ENCODE peak calls at places on chromosomes 2 and 18, in seven cellular contexts. N, E, Z, F, K, O and B are unnamed samples.

GRCh38 chr2:84807063-84807485 is 73.8 kb downstream of the TRABD2A start:
- DNase-seq in O (no peak), N (no peak), K (peak), Z (no peak), E (no peak), F (no peak), B (peak)

GRCh38 chr2:28137221-28137620 is 246.7 kb downstream of the BABAM2 start:
- DNase-seq in K (peak), E (no peak), Z (no peak), N (no peak), F (no peak), O (no peak), B (peak)

GRCh38 chr18:59694824-59695223 is 2.4 kb downstream of the CCBE1 start:
- DNase-seq in F (no peak), E (no peak), N (no peak), Z (no peak), O (no peak), K (no peak), B (no peak)

GRCh38 chr2:137387044-137387443 is 577.2 kb upstream of the HNMT start:
- DNase-seq in K (no peak), O (no peak), N (no peak), F (no peak), E (no peak), Z (no peak), B (no peak)

GRCh38 chr18:13435596-13436333 is 217.2 kb downstream of the LDLRAD4 start:
- DNase-seq in K (peak), Z (no peak), F (no peak), N (no peak), E (no peak), O (no peak), B (peak)

GRCh38 chr2:105421053-105421452 is 22.2 kb upstream of the FHL2 start:
- DNase-seq in E (no peak), Z (no peak), N (no peak), O (no peak), F (no peak), K (no peak), B (no peak)

GRCh38 chr2:218444692-218445357 is 25.9 kb downstream of the VIL1 start:
- DNase-seq in F (no peak), E (no peak), N (no peak), K (no peak), Z (no peak), O (no peak), B (no peak)

GRCh38 chr2:132383956-132384355 is 32.6 kb upstream of the GPR39 start:
- DNase-seq in E (no peak), F (no peak), K (no peak), N (no peak), Z (no peak), O (no peak), B (no peak)

GRCh38 chr2:11688222-11689069 is 18.5 kb upstream of the NTSR2 start:
- DNase-seq in F (peak), N (peak), K (peak), E (peak), Z (peak), O (peak), B (peak)

GRCh38 chr2:173909846-173910245 is 55.3 kb downstream of the SP3 start:
- DNase-seq in N (no peak), F (no peak), Z (no peak), K (no peak), O (no peak), E (no peak), B (no peak)

GRCh38 chr18:830315-830901 is 18.4 kb upstream of the YES1 start:
- DNase-seq in N (no peak), F (peak), O (no peak), K (peak), E (no peak), Z (no peak), B (no peak)

GRCh38 chr18:75830848-75831247 is 403.3 kb upstream of the SMIM21 start:
- DNase-seq in F (no peak), K (no peak), N (no peak), E (no peak), O (no peak), Z (no peak), B (no peak)

GRCh38 chr2:202221873-202222272 is 16.5 kb downstream of the SUMO1 start:
- DNase-seq in Z (no peak), K (peak), E (no peak), O (no peak), F (no peak), N (no peak), B (no peak)

GRCh38 chr2:232781765-232782164 is 5.4 kb upstream of the KCNJ13 start:
- DNase-seq in Z (no peak), K (peak), O (no peak), F (no peak), N (no peak), E (no peak), B (peak)

GRCh38 chr2:5696351-5696740 is 4.2 kb downstream of the SOX11 start:
- DNase-seq in N (peak), E (no peak), F (peak), Z (no peak), O (peak), K (peak), B (peak)

GRCh38 chr18:3130344-3130743 is 89.4 kb downstream of the MYOM1 start:
- DNase-seq in F (no peak), O (no peak), Z (no peak), K (no peak), E (no peak), N (no peak), B (no peak)

GRCh38 chr18:67043276-67043675 is 439.4 kb upstream of the CDH19 start:
- DNase-seq in F (no peak), K (no peak), O (no peak), N (no peak), E (no peak), Z (no peak), B (no peak)

GRCh38 chr2:42569116-42569711 is 782 bp downstream of the MTA3 start:
- DNase-seq in E (no peak), Z (no peak), O (peak), F (no peak), K (peak), N (no peak), B (no peak)

GRCh38 chr2:240591784-240592183 is 5.2 kb downstream of the CAPN10 start:
- DNase-seq in K (no peak), F (no peak), N (no peak), E (no peak), O (no peak), Z (no peak), B (no peak)

GRCh38 chr2:46657042-46657504 is 177.7 kb downstream of the TMEM247 start:
- DNase-seq in E (no peak), K (peak), N (no peak), O (no peak), Z (no peak), F (no peak), B (no peak)

GRCh38 chr2:127039387-127040031 is 67.4 kb downstream of the BIN1 start:
- DNase-seq in Z (no peak), K (no peak), F (no peak), N (no peak), O (no peak), E (no peak), B (no peak)

GRCh38 chr2:233430091-233430490 is 75.8 kb downstream of the DGKD start:
- DNase-seq in E (no peak), K (peak), Z (no peak), N (no peak), F (no peak), O (no peak), B (no peak)

GRCh38 chr2:64276417-64277095 is 132.3 kb upstream of the PELI1 start:
- DNase-seq in Z (no peak), O (no peak), K (peak), F (no peak), E (no peak), N (no peak), B (no peak)

GRCh38 chr2:40169430-40169829 is 282.5 kb downstream of the SLC8A1 start:
- DNase-seq in F (no peak), K (no peak), O (no peak), N (no peak), E (no peak), Z (no peak), B (peak)

GRCh38 chr2:96142217-96143113 is 2.8 kb downstream of the DUSP2 start:
- DNase-seq in E (no peak), K (no peak), F (no peak), N (no peak), Z (peak), O (no peak), B (no peak)

GRCh38 chr2:69830045-69830905 is 815 bp downstream of the GMCL1 start:
- DNase-seq in K (peak), N (peak), F (no peak), E (no peak), Z (peak), O (no peak), B (no peak)

GRCh38 chr2:60540054-60540453 is 13.4 kb downstream of the BCL11A start:
- DNase-seq in K (no peak), Z (no peak), O (no peak), N (no peak), F (no peak), E (no peak), B (no peak)

GRCh38 chr18:75218064-75218463 is 7.5 kb downstream of the TSHZ1 start:
- DNase-seq in Z (no peak), K (no peak), E (no peak), N (no peak), O (no peak), F (no peak), B (no peak)

GRCh38 chr2:69902213-69902922 is 8.6 kb downstream of the SNRNP27 start:
- DNase-seq in E (no peak), K (no peak), Z (no peak), F (no peak), N (no peak), O (no peak), B (no peak)

GRCh38 chr2:137842430-137842829 is 121.8 kb upstream of the HNMT start:
- DNase-seq in F (no peak), N (no peak), E (no peak), Z (no peak), K (no peak), O (no peak), B (no peak)

GRCh38 chr2:61116302-61116701 is 45.7 kb upstream of the C2orf74 start:
- DNase-seq in N (no peak), Z (no peak), O (no peak), K (no peak), E (no peak), F (no peak), B (no peak)

GRCh38 chr2:23689131-23689700 is 237.7 kb downstream of the ATAD2B start:
- DNase-seq in Z (no peak), N (no peak), O (no peak), K (no peak), E (no peak), F (no peak), B (no peak)

GRCh38 chr2:213187833-213188532 is 36.6 kb upstream of the IKZF2 start:
- DNase-seq in Z (no peak), N (peak), F (no peak), K (peak), O (no peak), E (no peak), B (no peak)

GRCh38 chr2:113760400-113760799 is 4.0 kb upstream of the SLC35F5 start:
- DNase-seq in K (peak), E (no peak), Z (no peak), F (no peak), O (no peak), N (no peak), B (no peak)

GRCh38 chr2:132489150-132489549 is 72.5 kb downstream of the GPR39 start:
- DNase-seq in K (peak), F (peak), E (no peak), N (peak), O (no peak), Z (no peak), B (no peak)

GRCh38 chr2:58194451-58194850 is 46.7 kb downstream of the FANCL start:
- DNase-seq in N (no peak), K (no peak), O (peak), E (no peak), Z (no peak), F (no peak), B (no peak)

GRCh38 chr18:65725421-65726050 is 25.3 kb upstream of the CDH7 start:
- DNase-seq in Z (no peak), E (no peak), F (no peak), K (peak), O (no peak), N (peak), B (no peak)